ENCODE peak calls at places on chromosomes 7 and 10, in seven cellular contexts. N is kidney, Q is foreskin fibroblast, H is AG09309, C is cardiac fibroblast, U is A549, O is heart right ventricle. E is an unnamed sample.

GRCh38 chr7:138603549-138604324 is 97.4 kb downstream of the SVOPL start:
- DNase-seq in N (no peak), C (peak; percentile 10), O (no peak), Q (no peak), U (no peak), H (no peak), E (no peak)

GRCh38 chr7:123624527-123625183 is 23.0 kb downstream of the ASB15 start:
- DNase-seq in H (no peak), C (peak; percentile 58), O (no peak), U (peak; percentile 73), N (no peak), Q (no peak), E (peak; percentile 29)

GRCh38 chr10:129466703-129467345 is at the start of gene MGMT:
- DNase-seq in C (peak; percentile 83), N (peak; percentile 98), H (peak; percentile 20), O (peak; percentile 94), U (peak; percentile 62), Q (peak; percentile 92), E (peak; percentile 85)

GRCh38 chr10:116671274-116671926 is 50.6 kb downstream of the PNLIPRP2 start:
- DNase-seq in N (no peak), O (no peak), U (no peak), H (no peak), C (peak; percentile 69), Q (no peak), E (peak; percentile 39)

GRCh38 chr10:129956285-129956649 is 7.8 kb downstream of the EBF3 start:
- DNase-seq in O (no peak), Q (no peak), H (no peak), C (no peak), N (no peak), U (no peak), E (no peak)

GRCh38 chr10:484441-484924 is 205.0 kb downstream of the DIP2C start:
- DNase-seq in H (no peak), C (peak; percentile 33), Q (peak; percentile 41), U (no peak), N (peak; percentile 71), O (no peak), E (peak; percentile 27)

GRCh38 chr7:111517441-111518037 is 44.8 kb downstream of the IMMP2L start:
- DNase-seq in U (peak; percentile 81), C (peak; percentile 23), H (no peak), O (no peak), Q (no peak), N (no peak), E (no peak)

GRCh38 chr7:101527844-101528667 is 101.0 kb downstream of the MYL10 start:
- DNase-seq in U (no peak), O (peak; percentile 21), N (no peak), C (no peak), H (no peak), Q (peak; percentile 89), E (no peak)

GRCh38 chr10:68423522-68423921 is 16.4 kb upstream of the RUFY2 start:
- DNase-seq in H (no peak), O (no peak), C (no peak), Q (no peak), U (no peak), N (no peak), E (no peak)

GRCh38 chr10:70426835-70427234 is 14.6 kb downstream of the NODAL start:
- DNase-seq in Q (no peak), O (no peak), U (no peak), N (no peak), C (no peak), H (no peak), E (no peak)

GRCh38 chr10:132648072-132648855 is 110.7 kb downstream of the INPP5A start:
- DNase-seq in Q (no peak), O (no peak), U (no peak), N (peak; percentile 41), C (no peak), H (no peak), E (no peak)

GRCh38 chr7:141366098-141366621 is 185.1 kb upstream of the AGK start:
- DNase-seq in C (peak; percentile 3), N (no peak), Q (no peak), H (no peak), O (peak; percentile 34), U (no peak), E (no peak)

GRCh38 chr10:78543749-78544446 is 510.2 kb downstream of the RPS24 start:
- DNase-seq in O (peak; percentile 70), N (peak; percentile 86), Q (peak; percentile 69), C (peak; percentile 51), H (peak; percentile 89), U (no peak), E (peak; percentile 91)

GRCh38 chr7:98761225-98761624 is 108.6 kb downstream of the TMEM130 start:
- DNase-seq in O (no peak), H (no peak), N (no peak), U (no peak), Q (peak; percentile 22), C (no peak), E (no peak)

GRCh38 chr7:47478926-47479791 is 102.8 kb downstream of the TNS3 start:
- DNase-seq in U (no peak), C (no peak), N (peak; percentile 59), H (no peak), Q (no peak), O (no peak), E (no peak)

GRCh38 chr10:26566525-26567348 is 128.6 kb downstream of the APBB1IP start:
- DNase-seq in O (no peak), U (no peak), C (no peak), Q (no peak), N (peak; percentile 64), H (no peak), E (no peak)

GRCh38 chr10:116866987-116867595 is 17.8 kb downstream of the ENO4 start:
- DNase-seq in O (no peak), H (no peak), N (no peak), C (peak; percentile 63), U (no peak), Q (peak; percentile 45), E (peak; percentile 50)

GRCh38 chr7:111587715-111588433 is 25.6 kb upstream of the IMMP2L start:
- DNase-seq in C (peak; percentile 52), U (peak; percentile 8), Q (peak; percentile 7), O (no peak), H (no peak), N (no peak), E (peak; percentile 4)

GRCh38 chr7:108467391-108467790 is 11.2 kb upstream of the NRCAM start:
- DNase-seq in C (no peak), N (no peak), Q (no peak), O (no peak), U (no peak), H (no peak), E (no peak)

DNA sequence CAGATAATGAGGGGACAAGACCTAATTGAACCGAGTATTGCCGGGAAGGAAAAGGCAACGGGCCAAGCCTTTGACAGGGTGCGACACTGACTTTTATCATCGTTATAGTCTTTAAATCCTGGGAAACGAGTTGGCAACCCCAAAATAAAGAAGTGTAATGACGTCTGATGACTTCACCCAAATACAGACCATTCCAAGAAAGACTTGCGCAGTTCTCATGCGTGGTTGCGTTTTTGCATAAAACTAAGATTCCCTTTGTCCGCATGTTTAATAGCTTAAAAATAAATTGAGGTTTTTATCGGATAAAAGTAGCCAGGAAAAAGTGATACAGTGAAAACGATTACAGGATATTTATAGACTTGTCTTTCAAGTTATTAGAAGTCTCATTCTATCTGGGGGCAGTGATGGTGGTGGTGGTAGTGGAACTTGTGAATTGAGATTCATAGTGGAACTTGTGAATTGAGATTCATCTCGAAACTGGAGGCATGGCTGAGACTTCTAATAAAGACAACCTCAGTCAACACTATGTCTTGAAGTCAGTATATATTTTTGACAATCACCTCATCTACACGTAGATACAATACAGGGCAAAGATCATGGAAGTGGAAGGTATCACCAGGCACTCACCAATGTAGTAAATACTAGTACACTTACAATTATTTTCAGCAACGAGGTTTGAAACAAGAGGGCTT is 1.2 kb upstream of the NAMPT start:
- DNase-seq in H (no peak), O (peak; percentile 50), U (no peak), Q (peak; percentile 64), C (peak; percentile 61), N (no peak), E (peak; percentile 89)
- TF ChIP-seq CTCF in H (no peak), O (no peak), U (no peak), Q (no peak), C (no peak), N (no peak), E (no peak)

GRCh38 chr7:73555411-73555982 is 2.0 kb downstream of the BCL7B start:
- DNase-seq in N (no peak), H (no peak), O (no peak), Q (no peak), C (no peak), U (no peak), E (no peak)
- H3K4me3 ChIP-seq in N (peak overlapping the region; percentile 81), H (peak overlapping the region; percentile 84), O (no peak overlapping the region), Q (peak overlapping the region; percentile 66), C (no peak overlapping the region), U (peak overlapping the region; percentile 90), E (peak overlapping the region; percentile 2)

GRCh38 chr7:2700141-2700850 is 12.3 kb downstream of the AMZ1 start:
- DNase-seq in O (no peak), H (no peak), Q (no peak), U (no peak), N (no peak), C (no peak), E (no peak)
- TF ChIP-seq CTCF in O (no peak), H (no peak), Q (no peak), U (no peak), N (no peak), C (no peak), E (no peak)

DNA sequence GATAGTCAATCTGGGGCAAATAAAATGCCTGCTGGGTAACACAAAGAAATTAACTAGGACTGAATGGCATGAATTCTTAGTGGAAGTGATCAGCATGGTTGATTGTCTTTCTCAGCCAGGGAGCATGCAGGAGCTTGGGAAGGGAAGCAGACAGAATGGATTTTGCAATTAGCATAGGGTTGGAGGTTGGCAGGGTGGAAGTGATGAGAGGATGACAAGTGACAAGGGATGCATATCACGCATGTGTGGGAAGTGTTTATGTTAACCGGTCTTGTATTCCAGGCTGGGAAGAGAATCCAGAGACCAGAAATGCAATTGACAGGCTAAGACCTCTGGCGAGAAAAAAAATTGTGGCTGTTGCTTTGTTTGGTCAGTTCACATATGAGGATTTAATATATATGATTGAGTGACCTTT is 8.2 kb downstream of the MDFIC start:
- DNase-seq in N (no peak), U (no peak), O (no peak), C (no peak), Q (peak; percentile 62), H (no peak), E (peak; percentile 45)
- H3K4me3 ChIP-seq in N (no peak overlapping the region), U (no peak overlapping the region), O (no peak overlapping the region), C (no peak overlapping the region), Q (no peak overlapping the region), H (no peak overlapping the region), E (no peak overlapping the region)

DNA sequence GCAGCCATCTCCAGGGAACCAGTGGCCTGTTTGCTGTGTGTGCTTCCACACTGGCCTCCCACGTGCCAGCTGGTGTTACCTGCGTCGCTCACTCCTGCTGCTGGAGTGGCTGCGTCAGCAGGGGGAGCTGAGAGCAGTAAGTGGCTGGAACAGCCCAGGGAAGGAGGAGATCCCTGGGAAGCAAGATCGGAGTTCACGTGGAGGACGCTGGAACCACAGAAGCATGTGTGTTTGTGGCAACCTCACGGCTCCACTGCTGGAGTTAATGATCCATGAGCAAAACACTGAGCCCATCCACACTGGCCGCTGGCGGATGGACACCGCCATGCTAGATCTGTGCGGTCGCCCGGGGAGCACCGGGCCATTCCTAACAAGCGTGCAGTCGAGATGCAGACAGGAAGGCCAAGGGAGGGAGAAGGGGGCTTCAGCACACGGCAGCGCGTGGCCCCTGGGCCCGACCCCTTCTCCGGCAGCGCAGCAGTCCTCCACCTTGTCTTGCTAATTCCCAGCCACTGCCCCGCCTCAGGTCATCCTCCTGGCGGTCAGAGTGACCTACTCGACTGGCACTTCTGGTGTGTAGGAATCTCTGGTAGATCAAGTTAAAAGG is 68.5 kb upstream of the EEPD1 start:
- DNase-seq in U (peak; percentile 72), H (peak; percentile 8), C (peak; percentile 22), O (peak; percentile 32), N (peak; percentile 91), Q (peak; percentile 25), E (peak; percentile 45)
- TF ChIP-seq CTCF in U (peak; percentile 34), H (peak; percentile 49), C (peak; percentile 23), O (peak; percentile 44), N (peak; percentile 58), Q (peak; percentile 41), E (peak; percentile 38)

E was measured in fibroblast of pulmonary artery.